ENCODE peak calls at places on chromosomes 4 and X, in eight cellular contexts. One of them, this sample, is unnamed.

GRCh38 chr4:66899422-66900065 is 645.8 kb downstream of the CENPC start:
- DNase-seq in dorsolateral prefrontal cortex: no peak
- DNase-seq in suprapubic skin: no peak
- DNase-seq in GM23248: no peak
- DNase-seq in GDM1: no peak
- DNase-seq in NCI-H345: no peak
- DNase-seq in fibroblast of lung: no peak
- DNase-seq in activated CD8-positive, alpha-beta memory T cell treated with anti-CD3 and anti-CD28 coated beads for 4 hours: no peak
- DNase-seq in this sample: no peak

GRCh38 chr4:121148621-121149020 is 15.5 kb downstream of the TNIP3 start:
- DNase-seq in dorsolateral prefrontal cortex: no peak
- DNase-seq in suprapubic skin: no peak
- DNase-seq in GM23248: peak; percentile 34
- DNase-seq in GDM1: no peak
- DNase-seq in NCI-H345: no peak
- DNase-seq in fibroblast of lung: no peak
- DNase-seq in activated CD8-positive, alpha-beta memory T cell treated with anti-CD3 and anti-CD28 coated beads for 4 hours: no peak
- DNase-seq in this sample: no peak

GRCh38 chrX:145817666-145818521 is at the start of gene SLITRK2:
- DNase-seq in dorsolateral prefrontal cortex: peak; percentile 63
- DNase-seq in suprapubic skin: no peak
- DNase-seq in GM23248: peak; percentile 4
- DNase-seq in GDM1: no peak
- DNase-seq in NCI-H345: no peak
- DNase-seq in fibroblast of lung: no peak
- DNase-seq in activated CD8-positive, alpha-beta memory T cell treated with anti-CD3 and anti-CD28 coated beads for 4 hours: no peak
- DNase-seq in this sample: no peak

GRCh38 chrX:145405012-145405411 is 157.7 kb downstream of the SPANXN1 start:
- DNase-seq in dorsolateral prefrontal cortex: no peak
- DNase-seq in suprapubic skin: no peak
- DNase-seq in GM23248: peak; percentile 21
- DNase-seq in GDM1: no peak
- DNase-seq in NCI-H345: peak; percentile 10
- DNase-seq in fibroblast of lung: peak; percentile 3
- DNase-seq in activated CD8-positive, alpha-beta memory T cell treated with anti-CD3 and anti-CD28 coated beads for 4 hours: no peak
- DNase-seq in this sample: peak; percentile 53

GRCh38 chrX:153055827-153056748 is at the start of gene PNMA3:
- DNase-seq in dorsolateral prefrontal cortex: no peak
- DNase-seq in suprapubic skin: no peak
- DNase-seq in GM23248: peak; percentile 24
- DNase-seq in GDM1: no peak
- DNase-seq in NCI-H345: no peak
- DNase-seq in fibroblast of lung: no peak
- DNase-seq in activated CD8-positive, alpha-beta memory T cell treated with anti-CD3 and anti-CD28 coated beads for 4 hours: no peak
- DNase-seq in this sample: no peak

GRCh38 chr4:152719856-152720556 is 40.2 kb upstream of the TMEM154 start:
- DNase-seq in dorsolateral prefrontal cortex: no peak
- DNase-seq in suprapubic skin: no peak
- DNase-seq in GM23248: no peak
- DNase-seq in GDM1: no peak
- DNase-seq in NCI-H345: no peak
- DNase-seq in fibroblast of lung: no peak
- DNase-seq in activated CD8-positive, alpha-beta memory T cell treated with anti-CD3 and anti-CD28 coated beads for 4 hours: no peak
- DNase-seq in this sample: no peak

GRCh38 chr4:89528525-89529133 is 221.0 kb upstream of the GPRIN3 start:
- DNase-seq in dorsolateral prefrontal cortex: no peak
- DNase-seq in suprapubic skin: no peak
- DNase-seq in GM23248: no peak
- DNase-seq in GDM1: peak; percentile 46
- DNase-seq in NCI-H345: no peak
- DNase-seq in fibroblast of lung: no peak
- DNase-seq in activated CD8-positive, alpha-beta memory T cell treated with anti-CD3 and anti-CD28 coated beads for 4 hours: no peak
- DNase-seq in this sample: no peak

GRCh38 chr4:24063771-24064170 is 173.9 kb upstream of the PPARGC1A start:
- DNase-seq in dorsolateral prefrontal cortex: no peak
- DNase-seq in suprapubic skin: no peak
- DNase-seq in GM23248: no peak
- DNase-seq in GDM1: no peak
- DNase-seq in NCI-H345: peak; percentile 83
- DNase-seq in fibroblast of lung: no peak
- DNase-seq in activated CD8-positive, alpha-beta memory T cell treated with anti-CD3 and anti-CD28 coated beads for 4 hours: no peak
- DNase-seq in this sample: no peak

GRCh38 chr4:74123065-74123728 is 24.2 kb upstream of the CXCL2 start:
- DNase-seq in dorsolateral prefrontal cortex: no peak
- DNase-seq in suprapubic skin: no peak
- DNase-seq in GM23248: peak; percentile 96
- DNase-seq in GDM1: no peak
- DNase-seq in NCI-H345: peak; percentile 89
- DNase-seq in fibroblast of lung: no peak
- DNase-seq in activated CD8-positive, alpha-beta memory T cell treated with anti-CD3 and anti-CD28 coated beads for 4 hours: no peak
- DNase-seq in this sample: peak; percentile 47

GRCh38 chrX:17655232-17656034 is 81.9 kb upstream of the SCML1 start:
- DNase-seq in dorsolateral prefrontal cortex: no peak
- DNase-seq in suprapubic skin: no peak
- DNase-seq in GM23248: peak; percentile 33
- DNase-seq in GDM1: no peak
- DNase-seq in NCI-H345: no peak
- DNase-seq in fibroblast of lung: peak; percentile 32
- DNase-seq in activated CD8-positive, alpha-beta memory T cell treated with anti-CD3 and anti-CD28 coated beads for 4 hours: no peak
- DNase-seq in this sample: no peak

GRCh38 chrX:106874075-106874474 is 29.1 kb downstream of the RIPPLY1 start:
- DNase-seq in dorsolateral prefrontal cortex: no peak
- DNase-seq in suprapubic skin: no peak
- DNase-seq in GM23248: peak; percentile 50
- DNase-seq in GDM1: no peak
- DNase-seq in NCI-H345: peak; percentile 9
- DNase-seq in fibroblast of lung: peak; percentile 17
- DNase-seq in activated CD8-positive, alpha-beta memory T cell treated with anti-CD3 and anti-CD28 coated beads for 4 hours: no peak
- DNase-seq in this sample: peak; percentile 67

GRCh38 chr4:113042502-113042901 is 7.0 kb upstream of the ANK2 start:
- DNase-seq in dorsolateral prefrontal cortex: no peak
- DNase-seq in suprapubic skin: no peak
- DNase-seq in GM23248: no peak
- DNase-seq in GDM1: no peak
- DNase-seq in NCI-H345: no peak
- DNase-seq in fibroblast of lung: no peak
- DNase-seq in activated CD8-positive, alpha-beta memory T cell treated with anti-CD3 and anti-CD28 coated beads for 4 hours: no peak
- DNase-seq in this sample: peak; percentile 13

This sample was measured in DMS53.